ENCODE peak calls at places on chromosomes 11 and 22, in seven cellular contexts. W is GM12878, K is H1, Y is HCT116, V is SK-N-SH, I is HepG2, Q is K562. L is an unnamed sample.

GRCh38 chr22:38081941-38082828 is 1.8 kb downstream of the SLC16A8 start:
- DNase-seq in W (no peak), K (no peak), Y (no peak), V (no peak), I (no peak), Q (no peak), L (no peak)

GRCh38 chr11:71995726-71996291 is 2.9 kb upstream of the IL18BP start:
- DNase-seq in W (no peak), K (no peak), Y (no peak), V (no peak), I (no peak), Q (peak), L (no peak)

GRCh38 chr11:75031224-75031753 is 42.6 kb downstream of the NEU3 start:
- DNase-seq in W (no peak), K (no peak), Y (no peak), V (no peak), I (peak), Q (peak), L (no peak)

GRCh38 chr11:85939099-85940015 is 84.2 kb downstream of the CCDC83 start:
- DNase-seq in W (no peak), K (no peak), Y (no peak), V (no peak), I (no peak), Q (no peak), L (no peak)

GRCh38 chr22:29343313-29343805 is 27.9 kb upstream of the RASL10A start:
- DNase-seq in W (no peak), K (no peak), Y (no peak), V (peak), I (no peak), Q (no peak), L (peak)

GRCh38 chr11:629237-629583 is 2.2 kb upstream of the SCT start:
- DNase-seq in W (no peak), K (peak), Y (no peak), V (no peak), I (no peak), Q (no peak), L (no peak)

GRCh38 chr11:890794-891600 is 19.6 kb downstream of the CHID1 start:
- DNase-seq in W (no peak), K (no peak), Y (no peak), V (peak), I (no peak), Q (no peak), L (no peak)

GRCh38 chr11:44861829-44862545 is 88.7 kb downstream of the TP53I11 start:
- DNase-seq in W (peak), K (no peak), Y (peak), V (no peak), I (peak), Q (peak), L (peak)

GRCh38 chr11:130208241-130209127 is 48.9 kb downstream of the ST14 start:
- DNase-seq in W (no peak), K (no peak), Y (no peak), V (peak), I (no peak), Q (no peak), L (no peak)

GRCh38 chr11:7251836-7252682 is at the start of gene SYT9:
- DNase-seq in W (no peak), K (peak), Y (no peak), V (peak), I (no peak), Q (peak), L (peak)

GRCh38 chr11:120682026-120682649 is 170.6 kb downstream of the GRIK4 start:
- DNase-seq in W (no peak), K (no peak), Y (no peak), V (no peak), I (no peak), Q (no peak), L (no peak)

GRCh38 chr11:2293396-2294339 is 8.1 kb downstream of the C11orf21 start:
- DNase-seq in W (no peak), K (peak), Y (no peak), V (no peak), I (no peak), Q (no peak), L (no peak)

GRCh38 chr11:2901854-2902783 is 16.5 kb upstream of the CDKN1C start:
- DNase-seq in W (peak), K (peak), Y (peak), V (peak), I (peak), Q (peak), L (peak)

GRCh38 chr11:57094206-57094940 is 87.4 kb upstream of the LRRC55 start:
- DNase-seq in W (no peak), K (no peak), Y (no peak), V (no peak), I (no peak), Q (no peak), L (no peak)

GRCh38 chr11:27187848-27188621 is 147.4 kb downstream of the BBOX1 start:
- DNase-seq in W (no peak), K (no peak), Y (no peak), V (no peak), I (no peak), Q (no peak), L (no peak)

GRCh38 chr11:109849946-109850345 is 243.2 kb upstream of the ZC3H12C start:
- DNase-seq in W (no peak), K (no peak), Y (no peak), V (no peak), I (no peak), Q (no peak), L (no peak)

GRCh38 chr11:112656772-112657428 is 304.3 kb upstream of the NCAM1 start:
- DNase-seq in W (peak), K (no peak), Y (peak), V (no peak), I (no peak), Q (no peak), L (no peak)

GRCh38 chr11:126452256-126452655 is 96.8 kb downstream of the ST3GAL4 start:
- DNase-seq in W (no peak), K (no peak), Y (no peak), V (peak), I (no peak), Q (no peak), L (no peak)

GRCh38 chr22:29820941-29821789 is 16.9 kb downstream of the ASCC2 start:
- DNase-seq in W (peak), K (no peak), Y (peak), V (peak), I (peak), Q (peak), L (peak)

GRCh38 chr11:6333112-6333511 is 12.8 kb upstream of the CAVIN3 start:
- DNase-seq in W (no peak), K (peak), Y (no peak), V (peak), I (no peak), Q (no peak), L (no peak)

GRCh38 chr22:46659791-46660186 is 39.6 kb downstream of the GRAMD4 start:
- DNase-seq in W (no peak), K (no peak), Y (no peak), V (no peak), I (no peak), Q (no peak), L (no peak)

GRCh38 chr22:19816372-19817119 is 38.1 kb downstream of the GNB1L start:
- DNase-seq in W (no peak), K (peak), Y (no peak), V (no peak), I (no peak), Q (no peak), L (no peak)

GRCh38 chr22:44197271-44197670 is 16.5 kb downstream of the PARVG start:
- DNase-seq in W (no peak), K (no peak), Y (no peak), V (no peak), I (no peak), Q (no peak), L (no peak)

GRCh38 chr11:57335343-57336110 is at the start of gene SSRP1:
- DNase-seq in W (peak), K (peak), Y (peak), V (peak), I (peak), Q (peak), L (peak)

GRCh38 chr11:69295079-69295994 is 1.4 kb downstream of the MYEOV start:
- DNase-seq in W (no peak), K (no peak), Y (no peak), V (no peak), I (no peak), Q (no peak), L (no peak)

GRCh38 chr11:69294621-69295078 is 695 bp downstream of the MYEOV start:
- DNase-seq in W (no peak), K (no peak), Y (no peak), V (no peak), I (no peak), Q (no peak), L (no peak)

GRCh38 chr11:69293087-69293486 is 868 bp upstream of the MYEOV start:
- DNase-seq in W (no peak), K (no peak), Y (peak), V (no peak), I (no peak), Q (no peak), L (peak)

GRCh38 chr11:69292221-69292648 is 1.7 kb upstream of the MYEOV start:
- DNase-seq in W (no peak), K (peak), Y (no peak), V (no peak), I (no peak), Q (peak), L (no peak)

DNA sequence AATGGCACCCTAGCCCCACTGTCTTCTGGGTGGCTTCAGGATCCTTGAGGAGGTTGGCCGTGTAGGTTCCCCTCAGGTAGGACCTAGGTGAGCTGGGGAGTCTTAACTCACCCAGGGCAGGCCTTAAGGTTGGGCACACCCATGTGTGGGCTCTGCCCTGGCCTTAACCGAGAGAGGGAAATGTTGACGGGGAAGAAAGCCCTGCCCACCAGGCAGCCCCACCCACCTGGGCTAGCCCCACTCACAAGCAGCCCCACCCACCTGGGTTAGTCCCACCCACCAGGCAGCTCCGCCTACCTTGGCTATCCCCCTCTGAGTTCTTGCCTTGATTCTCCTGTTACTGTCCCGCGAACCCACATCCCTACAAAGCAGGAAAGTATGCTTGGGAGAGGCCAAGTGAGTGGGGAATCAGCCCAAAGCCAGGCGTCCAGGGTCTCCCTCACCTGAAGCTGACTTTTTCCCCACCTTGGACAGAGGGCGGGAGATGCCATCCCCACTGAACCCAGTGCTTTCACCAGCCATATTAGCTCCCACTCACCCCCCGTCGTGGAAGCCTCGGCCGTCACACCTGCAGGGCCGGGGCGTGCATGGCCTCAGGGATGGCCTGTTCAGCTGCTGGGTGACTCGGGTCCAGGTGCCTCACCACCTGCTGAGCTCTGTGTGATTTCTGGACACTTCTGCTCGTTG is at the start of gene MYEOV:
- DNase-seq in W (peak), K (peak), Y (peak), V (peak), I (peak), Q (peak), L (peak)
- TF ChIP-seq JUND in W (no peak), K (no peak), Y (no peak), V (no peak), I (no peak), Q (no peak), L (no peak)

GRCh38 chr22:18120941-18121340 is 10.3 kb downstream of the TUBA8 start:
- DNase-seq in W (no peak), K (no peak), Y (no peak), V (no peak), I (no peak), Q (no peak), L (no peak)

GRCh38 chr22:18119409-18120110 is 9.0 kb downstream of the TUBA8 start:
- DNase-seq in W (no peak), K (no peak), Y (no peak), V (no peak), I (no peak), Q (no peak), L (peak)

GRCh38 chr22:18122254-18122554 is 11.6 kb downstream of the TUBA8 start:
- DNase-seq in W (no peak), K (no peak), Y (no peak), V (no peak), I (no peak), Q (no peak), L (no peak)

GRCh38 chr22:18118345-18118915 is 7.8 kb downstream of the TUBA8 start:
- DNase-seq in W (no peak), K (no peak), Y (no peak), V (no peak), I (no peak), Q (no peak), L (no peak)

GRCh38 chr22:18121436-18122253 is 11.0 kb downstream of the TUBA8 start:
- DNase-seq in W (no peak), K (no peak), Y (no peak), V (no peak), I (peak), Q (no peak), L (no peak)
- TF ChIP-seq JUND in W (no peak), K (no peak), Y (no peak), V (no peak), I (no peak), Q (no peak), L (no peak)

DNA sequence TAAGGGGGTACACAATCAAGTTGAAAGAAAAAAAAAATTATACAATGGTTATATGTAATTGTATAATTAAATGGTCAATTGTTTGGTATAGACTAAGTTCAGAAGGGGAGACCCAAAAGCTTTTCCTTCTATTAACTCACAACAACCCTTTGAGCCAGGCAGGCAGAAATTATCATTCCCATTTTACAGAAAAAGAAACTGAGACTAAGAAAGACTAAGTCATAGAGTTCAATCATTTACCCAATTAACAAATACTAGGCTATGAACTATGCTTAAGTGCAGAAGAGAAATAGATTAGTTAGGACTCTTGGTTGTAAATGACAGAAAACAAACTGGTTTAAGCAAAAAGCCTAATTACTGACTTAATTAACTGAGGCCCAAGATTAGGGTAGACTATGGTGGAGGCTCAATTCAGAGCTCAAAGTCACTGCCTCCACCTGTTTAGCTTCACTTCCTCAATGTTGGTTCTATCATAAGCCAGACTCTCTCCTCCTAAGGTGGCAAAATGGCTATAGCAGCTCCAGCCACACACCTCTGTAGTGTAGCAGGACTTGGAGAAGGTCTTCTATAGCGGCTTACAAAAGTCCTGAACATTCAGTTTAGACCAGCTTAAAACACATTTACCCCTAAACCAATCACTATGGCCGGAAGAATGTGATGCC is 34.2 kb downstream of the FAM168A start:
- DNase-seq in W (no peak), K (no peak), Y (no peak), V (no peak), I (no peak), Q (no peak), L (no peak)
- TF ChIP-seq JUND in W (no peak), K (no peak), Y (no peak), V (no peak), I (no peak), Q (no peak), L (no peak)

GRCh38 chr11:17408641-17409040 is 20.2 kb upstream of the KCNJ11 start:
- DNase-seq in W (no peak), K (no peak), Y (no peak), V (no peak), I (no peak), Q (no peak), L (no peak)

GRCh38 chr11:17406082-17406817 is 17.8 kb upstream of the KCNJ11 start:
- DNase-seq in W (no peak), K (no peak), Y (no peak), V (no peak), I (no peak), Q (no peak), L (no peak)

GRCh38 chr11:17407575-17407974 is 19.1 kb upstream of the KCNJ11 start:
- DNase-seq in W (no peak), K (no peak), Y (no peak), V (no peak), I (no peak), Q (no peak), L (no peak)

GRCh38 chr11:17406818-17407149 is 18.3 kb upstream of the KCNJ11 start:
- DNase-seq in W (no peak), K (no peak), Y (no peak), V (no peak), I (no peak), Q (no peak), L (no peak)

DNA sequence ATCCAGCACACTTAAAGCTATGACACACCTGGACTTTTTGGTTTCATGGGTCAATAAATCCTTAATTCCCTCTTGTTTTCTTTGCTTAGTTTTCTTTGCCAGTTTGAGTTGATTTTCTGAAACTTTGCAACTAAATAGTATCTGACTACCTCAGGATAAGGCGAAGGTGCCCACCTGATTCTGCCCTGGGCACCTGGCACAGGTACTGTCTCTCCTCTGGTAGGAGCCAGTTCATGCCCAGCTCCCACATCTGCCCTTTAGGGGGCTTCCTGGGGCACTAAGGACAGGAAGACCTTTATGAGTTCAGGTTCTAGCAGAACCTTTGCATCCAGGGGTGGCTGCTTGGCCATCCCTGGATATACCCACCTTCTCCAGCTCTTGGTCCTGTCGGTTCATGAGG is 19.6 kb upstream of the KCNJ11 start:
- DNase-seq in W (no peak), K (no peak), Y (no peak), V (no peak), I (no peak), Q (no peak), L (no peak)
- TF ChIP-seq JUND in W (no peak), K (no peak), Y (no peak), V (no peak), I (no peak), Q (no peak), L (no peak)

DNA sequence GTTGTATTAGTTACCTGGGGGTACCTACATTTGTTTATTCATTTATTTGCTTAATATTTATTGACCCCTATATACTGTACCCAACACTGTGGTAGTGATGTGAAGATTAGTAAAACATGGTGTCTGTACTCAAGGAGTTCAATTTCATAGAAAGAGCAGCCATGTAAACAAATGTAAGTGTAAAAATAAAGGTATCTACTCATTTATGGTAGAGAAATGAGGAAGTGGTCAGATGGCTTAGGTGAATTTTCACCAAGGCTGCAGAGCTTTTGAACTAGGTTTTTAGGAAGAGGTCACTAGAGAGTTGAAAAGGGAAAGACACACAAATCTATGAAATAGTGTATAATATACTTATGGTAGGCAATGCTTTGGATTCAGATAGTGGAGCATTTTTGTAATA is 11.1 kb downstream of the CTR9 start:
- DNase-seq in W (peak), K (no peak), Y (no peak), V (no peak), I (no peak), Q (no peak), L (no peak)
- TF ChIP-seq JUND in W (no peak), K (no peak), Y (no peak), V (no peak), I (no peak), Q (no peak), L (no peak)